ENCODE peak calls at places on chromosome 21, in nine cellular contexts. P is transverse colon; I is HFF-Myc; U is ascending aorta; X is B cell; S is Calu3; N is CD4-positive, alpha-beta T cell; F is tibial artery; V is GM20000. Z is an unnamed sample.

GRCh38 chr21:31526040-31526439 is 133.5 kb upstream of the SOD1 start:
- DNase-seq in P (no peak), I (no peak), U (no peak), X (no peak), S (no peak), N (no peak), F (no peak), V (no peak), Z (no peak)

GRCh38 chr21:31180256-31181088 is 142.2 kb upstream of the KRTAP19-8 start:
- DNase-seq in P (no peak), I (no peak), U (no peak), X (peak), S (peak), N (no peak), F (no peak), V (peak), Z (no peak)

GRCh38 chr21:35614412-35614901 is 445.9 kb downstream of the SETD4 start:
- DNase-seq in P (no peak), I (no peak), U (no peak), X (no peak), S (no peak), N (no peak), F (no peak), V (no peak), Z (no peak)

GRCh38 chr21:44518684-44519083 is 21.3 kb downstream of the KRTAP10-1 start:
- DNase-seq in P (no peak), I (no peak), U (no peak), X (no peak), S (no peak), N (no peak), F (no peak), V (no peak), Z (no peak)

GRCh38 chr21:34836103-34836932 is 167.5 kb downstream of the CLIC6 start:
- DNase-seq in P (peak), I (peak), U (peak), X (no peak), S (peak), N (no peak), F (peak), V (no peak), Z (peak)

GRCh38 chr21:14273736-14274538 is 58.0 kb downstream of the RBM11 start:
- DNase-seq in P (peak), I (no peak), U (no peak), X (no peak), S (peak), N (no peak), F (no peak), V (no peak), Z (no peak)

GRCh38 chr21:36246080-36246631 is 73.8 kb upstream of the MORC3 start:
- DNase-seq in P (peak), I (no peak), U (no peak), X (no peak), S (peak), N (no peak), F (no peak), V (no peak), Z (no peak)

GRCh38 chr21:37237764-37238163 is 29.4 kb downstream of the VPS26C start:
- DNase-seq in P (no peak), I (no peak), U (no peak), X (no peak), S (no peak), N (no peak), F (no peak), V (no peak), Z (no peak)

GRCh38 chr21:15964181-15964855 is 234.5 kb downstream of the USP25 start:
- DNase-seq in P (no peak), I (no peak), U (no peak), X (no peak), S (no peak), N (no peak), F (no peak), V (no peak), Z (no peak)

GRCh38 chr21:15841856-15842564 is 112.2 kb downstream of the USP25 start:
- DNase-seq in P (no peak), I (peak), U (no peak), X (no peak), S (no peak), N (no peak), F (no peak), V (no peak), Z (peak)

GRCh38 chr21:32102426-32102825 is 176.4 kb downstream of the MIS18A start:
- DNase-seq in P (no peak), I (no peak), U (no peak), X (no peak), S (no peak), N (no peak), F (no peak), V (no peak), Z (no peak)

GRCh38 chr21:15617968-15618367 is 111.8 kb upstream of the USP25 start:
- DNase-seq in P (no peak), I (peak), U (no peak), X (no peak), S (no peak), N (no peak), F (no peak), V (no peak), Z (no peak)

GRCh38 chr21:34889537-34890257 is 159.4 kb downstream of the RUNX1 start:
- DNase-seq in P (peak), I (no peak), U (peak), X (peak), S (peak), N (peak), F (peak), V (peak), Z (no peak)

GRCh38 chr21:37792046-37792445 is 124.2 kb downstream of the KCNJ6 start:
- DNase-seq in P (no peak), I (no peak), U (no peak), X (no peak), S (no peak), N (no peak), F (no peak), V (no peak), Z (no peak)

GRCh38 chr21:14414932-14415508 is 32.1 kb upstream of the HSPA13 start:
- DNase-seq in P (no peak), I (no peak), U (no peak), X (peak), S (no peak), N (no peak), F (no peak), V (peak), Z (no peak)

GRCh38 chr21:31460985-31461384 is 116.9 kb upstream of the TIAM1 start:
- DNase-seq in P (no peak), I (no peak), U (no peak), X (no peak), S (no peak), N (no peak), F (no peak), V (no peak), Z (no peak)

GRCh38 chr21:31203371-31204054 is 140.5 kb downstream of the TIAM1 start:
- DNase-seq in P (no peak), I (no peak), U (no peak), X (no peak), S (no peak), N (no peak), F (no peak), V (no peak), Z (no peak)

GRCh38 chr21:36792505-36792967 is 93.6 kb downstream of the SIM2 start:
- DNase-seq in P (no peak), I (no peak), U (no peak), X (no peak), S (no peak), N (no peak), F (no peak), V (no peak), Z (no peak)

GRCh38 chr21:31530918-31531705 is 128.4 kb upstream of the SOD1 start:
- DNase-seq in P (peak), I (no peak), U (no peak), X (no peak), S (peak), N (no peak), F (no peak), V (no peak), Z (no peak)

GRCh38 chr21:28959367-28960099 is 33.1 kb downstream of the LTN1 start:
- DNase-seq in P (no peak), I (peak), U (no peak), X (no peak), S (no peak), N (no peak), F (no peak), V (no peak), Z (no peak)

GRCh38 chr21:44949161-44950015 is 9.6 kb downstream of the SLX9 start:
- DNase-seq in P (peak), I (no peak), U (peak), X (peak), S (peak), N (peak), F (peak), V (peak), Z (no peak)

GRCh38 chr21:31564439-31564838 is 95.1 kb upstream of the SOD1 start:
- DNase-seq in P (no peak), I (no peak), U (no peak), X (no peak), S (no peak), N (no peak), F (no peak), V (no peak), Z (no peak)

GRCh38 chr21:16002872-16003466 is 273.2 kb downstream of the USP25 start:
- DNase-seq in P (no peak), I (peak), U (no peak), X (no peak), S (no peak), N (no peak), F (no peak), V (no peak), Z (no peak)

GRCh38 chr21:45111703-45112102 is 37.3 kb downstream of the ADARB1 start:
- DNase-seq in P (no peak), I (no peak), U (no peak), X (no peak), S (no peak), N (no peak), F (no peak), V (no peak), Z (no peak)

GRCh38 chr21:45938453-45938755 is 43.2 kb upstream of the COL6A1 start:
- DNase-seq in P (no peak), I (no peak), U (no peak), X (no peak), S (no peak), N (no peak), F (no peak), V (no peak), Z (no peak)

GRCh38 chr21:45438391-45439145 is 33.6 kb downstream of the COL18A1 start:
- DNase-seq in P (no peak), I (no peak), U (no peak), X (no peak), S (no peak), N (no peak), F (no peak), V (no peak), Z (no peak)

GRCh38 chr21:37568916-37569315 is 202.3 kb downstream of the DYRK1A start:
- DNase-seq in P (no peak), I (no peak), U (no peak), X (no peak), S (no peak), N (no peak), F (no peak), V (no peak), Z (no peak)

GRCh38 chr21:32750405-32750804 is 21.1 kb downstream of the PAXBP1 start:
- DNase-seq in P (no peak), I (no peak), U (no peak), X (no peak), S (no peak), N (no peak), F (no peak), V (no peak), Z (no peak)

GRCh38 chr21:17045214-17045835 is 467.5 kb upstream of the CXADR start:
- DNase-seq in P (no peak), I (peak), U (no peak), X (no peak), S (no peak), N (no peak), F (no peak), V (no peak), Z (no peak)

GRCh38 chr21:46486481-46487000 is 27.9 kb downstream of the DIP2A start:
- DNase-seq in P (no peak), I (no peak), U (no peak), X (no peak), S (no peak), N (no peak), F (no peak), V (no peak), Z (no peak)

GRCh38 chr21:46500224-46500861 is 41.7 kb downstream of the DIP2A start:
- DNase-seq in P (no peak), I (no peak), U (no peak), X (no peak), S (no peak), N (no peak), F (no peak), V (peak), Z (no peak)

GRCh38 chr21:45381865-45382697 is 22.9 kb upstream of the COL18A1 start:
- DNase-seq in P (no peak), I (no peak), U (no peak), X (no peak), S (no peak), N (no peak), F (peak), V (no peak), Z (no peak)

GRCh38 chr21:33703750-33704606 is 61.7 kb downstream of the ITSN1 start:
- DNase-seq in P (no peak), I (no peak), U (no peak), X (no peak), S (peak), N (no peak), F (no peak), V (no peak), Z (no peak)

GRCh38 chr21:43800566-43800965 is 11.2 kb downstream of the RRP1 start:
- DNase-seq in P (no peak), I (no peak), U (no peak), X (no peak), S (no peak), N (no peak), F (no peak), V (no peak), Z (no peak)

GRCh38 chr21:42375966-42376337 is 9.6 kb upstream of the TFF1 start:
- DNase-seq in P (no peak), I (no peak), U (no peak), X (no peak), S (no peak), N (no peak), F (no peak), V (no peak), Z (no peak)

GRCh38 chr21:42377951-42378340 is 11.6 kb upstream of the TFF1 start:
- DNase-seq in P (peak), I (no peak), U (no peak), X (no peak), S (no peak), N (no peak), F (no peak), V (no peak), Z (no peak)

GRCh38 chr21:42377211-42377950 is 11.0 kb upstream of the TFF1 start:
- DNase-seq in P (peak), I (no peak), U (no peak), X (no peak), S (no peak), N (no peak), F (no peak), V (no peak), Z (no peak)

GRCh38 chr21:42375141-42375905 is 9.0 kb upstream of the TFF1 start:
- DNase-seq in P (peak), I (no peak), U (no peak), X (no peak), S (no peak), N (no peak), F (no peak), V (no peak), Z (no peak)

DNA sequence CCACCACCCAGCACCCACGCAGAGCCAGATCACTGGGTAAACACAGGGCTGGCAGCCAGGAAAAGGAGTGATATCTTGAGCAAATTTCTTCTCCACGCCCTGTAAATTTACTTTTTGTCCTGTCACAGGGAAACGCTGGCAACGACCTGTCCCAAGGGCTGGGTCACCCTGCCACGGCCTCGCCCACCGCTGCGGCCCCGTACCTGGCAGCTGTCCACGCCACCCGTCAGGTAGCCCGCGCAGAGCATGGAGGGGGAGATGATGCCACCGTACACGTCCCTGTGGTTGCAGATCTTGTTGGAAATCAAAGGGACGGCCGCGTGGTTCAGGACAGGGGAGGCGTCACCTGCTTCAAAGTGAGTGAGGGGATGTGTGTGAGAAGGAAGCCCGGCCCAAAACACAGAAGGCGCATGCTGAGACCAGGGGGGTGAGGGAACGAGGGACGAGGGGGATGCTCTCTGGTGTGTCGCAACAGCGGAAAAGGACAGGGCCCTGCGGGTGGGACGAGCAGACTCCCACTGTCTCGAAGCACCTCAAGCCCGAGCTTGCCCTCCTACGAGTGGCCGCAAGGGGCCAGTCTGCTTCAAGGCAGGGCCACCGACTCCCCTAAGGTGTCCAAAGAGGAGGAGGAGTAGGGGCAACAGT is 10.1 kb upstream of the TFF1 start:
- DNase-seq in P (peak), I (no peak), U (no peak), X (no peak), S (no peak), N (no peak), F (no peak), V (no peak), Z (no peak)
- TF ChIP-seq CTCF in P (peak), I (no peak), U (no peak), X (no peak), S (no peak), N (no peak), F (no peak), V (no peak), Z (peak)

GRCh38 chr21:42540396-42540795 is 26.7 kb downstream of the SLC37A1 start:
- DNase-seq in P (no peak), I (no peak), U (no peak), X (no peak), S (no peak), N (no peak), F (no peak), V (no peak), Z (no peak)

GRCh38 chr21:42538479-42539275 is 25.0 kb downstream of the SLC37A1 start:
- DNase-seq in P (no peak), I (no peak), U (no peak), X (no peak), S (no peak), N (no peak), F (no peak), V (no peak), Z (no peak)

GRCh38 chr21:42539342-42539741 is 25.7 kb downstream of the SLC37A1 start:
- DNase-seq in P (no peak), I (no peak), U (no peak), X (no peak), S (no peak), N (no peak), F (no peak), V (no peak), Z (no peak)

GRCh38 chr21:42541174-42541573 is 27.5 kb downstream of the SLC37A1 start:
- DNase-seq in P (no peak), I (no peak), U (no peak), X (no peak), S (no peak), N (no peak), F (no peak), V (no peak), Z (no peak)

GRCh38 chr21:42539931-42540343 is 26.3 kb downstream of the SLC37A1 start:
- DNase-seq in P (no peak), I (no peak), U (no peak), X (no peak), S (no peak), N (no peak), F (no peak), V (no peak), Z (no peak)
- TF ChIP-seq CTCF in P (no peak), I (no peak), U (no peak), X (no peak), S (no peak), N (no peak), F (no peak), V (no peak), Z (peak)

DNA sequence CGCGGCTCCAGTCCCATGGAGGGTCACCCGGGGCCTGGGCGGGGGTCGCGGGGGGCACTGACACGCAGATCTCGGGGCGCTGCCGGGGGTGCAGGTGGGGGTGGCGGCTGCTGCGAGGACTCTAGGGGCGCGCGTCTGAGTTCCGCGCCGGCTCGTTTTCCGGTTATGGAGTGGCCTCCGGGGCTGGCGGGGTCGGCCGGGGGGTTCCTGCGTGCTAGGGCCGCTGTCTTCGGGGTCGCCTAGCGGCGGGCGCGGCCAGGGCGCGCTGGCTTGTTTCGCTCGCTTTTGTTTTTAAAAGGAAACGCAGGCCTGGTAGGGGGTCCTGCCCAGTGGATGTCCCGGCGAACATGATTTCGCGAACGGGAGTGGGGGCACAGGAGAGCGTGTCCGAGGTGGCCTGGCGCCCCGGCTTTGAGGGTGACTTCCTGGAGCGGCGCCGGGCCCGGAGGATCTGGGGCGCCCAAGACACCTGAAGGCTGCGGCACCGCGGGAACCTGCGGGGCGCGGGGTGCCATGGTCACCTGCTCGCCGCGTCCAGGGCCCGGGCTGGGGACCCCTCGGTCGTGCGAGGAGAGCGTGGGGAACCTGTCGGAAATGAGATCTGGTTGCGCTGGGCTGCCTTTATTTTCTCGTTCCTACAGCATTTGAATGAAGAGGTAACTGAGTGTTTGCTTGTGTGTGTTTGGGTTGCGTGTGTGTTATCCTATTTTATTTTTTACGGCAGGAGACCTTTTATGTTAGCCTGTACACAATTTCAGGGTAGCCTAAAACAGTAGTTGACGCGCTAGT is 618 bp downstream of the ETS2 start:
- DNase-seq in P (peak), I (no peak), U (no peak), X (peak), S (no peak), N (no peak), F (no peak), V (peak), Z (no peak)
- TF ChIP-seq CTCF in P (no peak), I (no peak), U (peak), X (no peak), S (no peak), N (no peak), F (peak), V (no peak), Z (peak)

GRCh38 chr21:40351006-40351405 is 483.8 kb downstream of the PCP4 start:
- DNase-seq in P (no peak), I (no peak), U (no peak), X (no peak), S (no peak), N (no peak), F (no peak), V (no peak), Z (no peak)

GRCh38 chr21:40355076-40355475 is 487.8 kb downstream of the PCP4 start:
- DNase-seq in P (no peak), I (no peak), U (no peak), X (no peak), S (no peak), N (no peak), F (no peak), V (no peak), Z (no peak)

DNA sequence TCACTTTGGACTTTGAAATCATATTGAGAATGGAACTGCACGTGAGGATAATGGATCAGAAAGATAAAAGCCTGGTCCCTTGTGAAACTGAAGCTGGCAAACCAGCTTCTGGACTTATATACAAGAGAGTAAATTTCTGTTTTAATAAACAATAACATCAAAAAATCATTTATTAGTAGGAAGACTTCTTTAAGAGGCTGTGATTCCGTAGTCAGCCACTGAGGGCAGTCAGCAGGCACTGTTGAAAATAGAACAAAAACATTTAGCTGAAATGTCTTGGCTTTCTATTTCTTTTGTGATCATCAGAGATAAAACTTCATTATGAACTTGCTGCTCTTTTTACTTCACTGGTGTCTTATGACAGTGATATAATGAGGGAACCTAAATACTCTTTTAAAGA is 489.4 kb downstream of the PCP4 start:
- DNase-seq in P (no peak), I (no peak), U (no peak), X (no peak), S (no peak), N (no peak), F (no peak), V (no peak), Z (no peak)
- TF ChIP-seq CTCF in P (no peak), I (no peak), U (no peak), X (no peak), S (no peak), N (no peak), F (no peak), V (no peak), Z (no peak)